ENCODE peak calls at places on chromosomes 7 and 10, in ten cellular contexts. Y is PC-9, T is adrenal gland, L is heart right ventricle, X is tibial nerve, Z is HFF-Myc, D is brain microvascular endothelial cell, G is PC-3, B is foreskin fibroblast, J is OCI-LY7. W is an unnamed sample.

GRCh38 chr7:32221756-32222155 is 151.5 kb upstream of the PDE1C start:
- DNase-seq in Y (no peak), T (no peak), L (no peak), X (no peak), Z (no peak), D (no peak), G (no peak), B (no peak), J (no peak), W (no peak)

GRCh38 chr7:95411036-95411435 is 14.9 kb upstream of the PON3 start:
- DNase-seq in Y (no peak), T (no peak), L (no peak), X (no peak), Z (peak; percentile 25), D (peak; percentile 12), G (peak; percentile 23), B (peak; percentile 45), J (no peak), W (no peak)

GRCh38 chr7:153930681-153931080 is 121.5 kb upstream of the DPP6 start:
- DNase-seq in Y (no peak), T (no peak), L (no peak), X (no peak), Z (no peak), D (no peak), G (no peak), B (no peak), J (no peak), W (no peak)

GRCh38 chr10:122875843-122876492 is 3.4 kb downstream of the FAM24B start:
- DNase-seq in Y (no peak), T (no peak), L (no peak), X (no peak), Z (no peak), D (no peak), G (no peak), B (no peak), J (no peak), W (no peak)

GRCh38 chr7:90982228-90982627 is 282.0 kb upstream of the FZD1 start:
- DNase-seq in Y (no peak), T (no peak), L (no peak), X (no peak), Z (no peak), D (no peak), G (no peak), B (no peak), J (no peak), W (no peak)

GRCh38 chr7:51187941-51188340 is 128.7 kb downstream of the COBL start:
- DNase-seq in Y (no peak), T (no peak), L (peak; percentile 47), X (no peak), Z (no peak), D (no peak), G (no peak), B (no peak), J (no peak), W (no peak)

GRCh38 chr7:2374401-2374800 is 19.8 kb downstream of the EIF3B start:
- DNase-seq in Y (no peak), T (no peak), L (no peak), X (no peak), Z (no peak), D (no peak), G (no peak), B (no peak), J (no peak), W (no peak)

GRCh38 chr7:76369011-76369410 is 10.2 kb upstream of the YWHAG start:
- DNase-seq in Y (peak; percentile 38), T (no peak), L (no peak), X (no peak), Z (no peak), D (no peak), G (peak; percentile 23), B (no peak), J (no peak), W (no peak)

GRCh38 chr10:12656518-12657142 is 307.3 kb downstream of the CAMK1D start:
- DNase-seq in Y (peak; percentile 44), T (no peak), L (no peak), X (no peak), Z (peak; percentile 26), D (peak; percentile 47), G (peak; percentile 60), B (peak; percentile 64), J (peak; percentile 72), W (peak; percentile 74)

DNA sequence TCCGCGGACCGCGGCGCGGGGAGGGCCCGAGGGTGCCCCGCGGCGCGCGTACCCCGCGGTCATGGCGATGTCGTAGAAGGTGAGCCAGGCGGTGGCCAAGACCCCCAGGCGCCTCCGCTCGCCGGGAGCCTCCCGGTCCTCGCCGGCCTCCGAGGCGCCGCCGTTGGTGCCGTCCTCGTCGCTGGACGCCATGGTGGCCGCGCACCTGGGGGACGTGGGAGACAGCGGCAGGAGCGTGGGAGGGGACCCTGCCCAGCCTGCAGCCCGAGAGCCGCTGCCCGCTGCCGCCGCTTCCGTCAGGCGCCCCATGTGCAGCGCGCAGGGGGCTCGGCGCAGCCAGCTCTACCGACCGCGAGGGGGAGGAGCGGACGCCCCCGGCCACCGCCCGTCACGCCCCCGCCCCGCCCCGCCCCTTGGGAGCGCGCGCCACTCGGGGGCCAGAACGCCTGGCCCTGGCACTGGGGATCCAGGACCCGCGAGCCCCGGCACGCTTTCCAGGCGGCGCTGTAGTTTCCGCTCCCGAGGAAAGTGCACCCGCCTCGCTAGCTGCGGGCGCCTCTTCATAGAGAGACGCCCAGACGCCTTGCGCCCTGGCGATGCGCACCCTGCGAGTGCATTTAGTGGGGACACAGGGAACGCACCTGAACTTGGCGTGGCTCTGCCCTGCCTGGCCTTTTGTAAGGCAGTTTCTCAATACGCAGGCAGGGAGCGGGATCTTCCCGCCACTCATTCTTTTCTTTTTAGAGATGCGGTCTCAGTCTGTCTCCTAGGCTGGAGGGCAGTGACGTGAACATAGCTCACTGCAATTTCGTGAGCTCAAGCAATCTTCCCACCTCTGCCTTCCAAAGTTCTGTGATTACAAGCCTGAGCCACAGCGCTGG is at the start of gene HACD1:
- DNase-seq in Y (peak; percentile 46), T (peak; percentile 61), L (peak; percentile 73), X (no peak), Z (no peak), D (peak; percentile 39), G (peak; percentile 54), B (peak; percentile 87), J (no peak), W (peak; percentile 73)
- TF ChIP-seq CTCF in Y (no peak), T (no peak), L (peak; percentile 50), X (peak; percentile 5), Z (no peak), D (peak; percentile 41), G (peak; percentile 24), B (no peak), J (no peak), W (no peak)

GRCh38 chr7:17651926-17652385 is 288.3 kb downstream of the SNX13 start:
- DNase-seq in Y (no peak), T (peak; percentile 22), L (no peak), X (no peak), Z (peak; percentile 67), D (peak; percentile 63), G (peak; percentile 64), B (peak; percentile 87), J (no peak), W (no peak)
- TF ChIP-seq CTCF in Y (no peak), T (peak; percentile 70), L (peak; percentile 21), X (peak; percentile 27), Z (no peak), D (peak; percentile 47), G (no peak), B (peak; percentile 23), J (no peak), W (no peak)

GRCh38 chr7:218896-219580 is 26.7 kb downstream of the FAM20C start:
- DNase-seq in Y (no peak), T (no peak), L (no peak), X (no peak), Z (no peak), D (no peak), G (no peak), B (no peak), J (no peak), W (no peak)

GRCh38 chr7:221996-222715 is 29.8 kb downstream of the FAM20C start:
- DNase-seq in Y (no peak), T (no peak), L (peak; percentile 10), X (no peak), Z (no peak), D (no peak), G (no peak), B (peak; percentile 52), J (no peak), W (no peak)

GRCh38 chr7:219581-220150 is 27.3 kb downstream of the FAM20C start:
- DNase-seq in Y (no peak), T (no peak), L (no peak), X (peak; percentile 59), Z (no peak), D (no peak), G (no peak), B (no peak), J (no peak), W (no peak)

GRCh38 chr7:218316-218715 is 25.9 kb downstream of the FAM20C start:
- DNase-seq in Y (no peak), T (no peak), L (no peak), X (no peak), Z (no peak), D (no peak), G (no peak), B (no peak), J (no peak), W (no peak)

DNA sequence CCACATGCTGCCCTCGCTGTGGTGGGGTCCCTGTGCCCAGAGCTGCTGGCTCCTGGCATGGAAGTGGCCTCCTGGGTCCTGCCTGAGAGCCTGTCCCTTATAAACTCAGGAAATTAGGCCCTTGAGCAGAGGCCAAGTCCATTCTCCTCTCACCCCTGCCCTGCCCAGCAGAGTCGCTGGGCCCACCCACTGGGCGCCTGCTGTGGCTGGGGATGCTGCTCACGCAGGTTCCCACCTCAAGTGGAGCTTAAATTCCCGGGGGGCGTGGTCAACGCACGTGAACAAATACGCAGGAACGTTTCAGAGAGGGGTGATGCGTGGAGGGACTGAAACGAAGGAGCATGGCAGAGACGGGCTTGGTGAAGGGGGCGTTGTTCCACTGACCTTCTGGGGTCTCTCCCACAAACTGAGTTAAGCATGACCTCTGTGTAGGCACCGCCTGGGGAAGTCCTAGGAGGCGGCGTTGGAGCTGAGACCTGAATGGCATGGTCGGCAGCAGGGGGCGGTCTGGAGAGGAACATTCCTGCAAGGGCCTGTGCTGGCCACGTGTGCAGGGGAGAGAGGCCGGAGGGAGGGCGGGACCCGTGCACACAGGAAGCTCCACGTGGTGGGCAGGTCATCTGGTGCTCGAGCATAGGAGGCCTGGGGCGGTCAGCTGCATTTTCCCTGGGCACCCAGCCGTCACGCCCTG is 27.9 kb downstream of the FAM20C start:
- DNase-seq in Y (no peak), T (no peak), L (no peak), X (no peak), Z (no peak), D (no peak), G (no peak), B (peak; percentile 76), J (no peak), W (no peak)
- TF ChIP-seq CTCF in Y (no peak), T (no peak), L (no peak), X (peak; percentile 4), Z (peak; percentile 37), D (peak; percentile 60), G (no peak), B (no peak), J (no peak), W (no peak)

DNA sequence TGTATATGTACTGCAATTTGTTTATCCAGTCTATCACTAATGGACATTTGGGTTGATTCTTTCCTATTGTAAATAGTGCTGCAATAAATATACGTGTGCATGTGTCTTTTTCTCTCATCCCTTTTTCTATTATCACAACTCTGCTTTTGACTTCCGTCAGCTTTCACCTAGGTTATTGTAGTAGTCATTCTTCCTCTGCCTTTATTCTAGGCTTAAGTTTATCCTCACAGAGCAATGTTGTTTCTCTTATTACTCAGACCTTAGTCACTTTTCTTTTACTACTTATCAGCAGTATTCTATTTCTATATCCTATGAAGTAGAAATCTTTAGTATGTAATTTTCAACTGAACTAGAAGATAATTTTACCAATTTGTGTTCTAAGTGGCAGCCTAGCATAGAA is 175.3 kb upstream of the SEMA3E start:
- DNase-seq in Y (no peak), T (no peak), L (no peak), X (no peak), Z (no peak), D (no peak), G (peak; percentile 81), B (peak; percentile 58), J (no peak), W (no peak)
- TF ChIP-seq CTCF in Y (no peak), T (no peak), L (no peak), X (no peak), Z (no peak), D (no peak), G (no peak), B (no peak), J (no peak), W (no peak)